ENCODE peak calls at places on chromosomes 2 and 18, in four cellular contexts. One of them, this sample, is unnamed.

GRCh38 chr2:47899915-47900314 is 6.4 kb downstream of the FBXO11 start:
- DNase-seq in stimulated activated CD4-positive, alpha-beta T cell treated with anti-CD3 and anti-CD28 coated beads, Interleukin-1b, Interleukin-23, amount 100 ng/mL, for 24 hours: no peak
- DNase-seq in NCI-H1930: no peak
- DNase-seq in endodermal cell: no peak
- DNase-seq in this sample: no peak

GRCh38 chr2:239165206-239165831 is 235.5 kb downstream of the HDAC4 start:
- DNase-seq in NCI-H1930: no peak
- DNase-seq in endodermal cell: peak
- DNase-seq in stimulated activated CD4-positive, alpha-beta T cell treated with anti-CD3 and anti-CD28 coated beads, Interleukin-1b, Interleukin-23, amount 100 ng/mL, for 24 hours: no peak
- DNase-seq in this sample: no peak

GRCh38 chr18:53698907-53699306 is 525.6 kb downstream of the MBD2 start:
- DNase-seq in stimulated activated CD4-positive, alpha-beta T cell treated with anti-CD3 and anti-CD28 coated beads, Interleukin-1b, Interleukin-23, amount 100 ng/mL, for 24 hours: no peak
- DNase-seq in NCI-H1930: no peak
- DNase-seq in endodermal cell: peak
- DNase-seq in this sample: no peak

GRCh38 chr2:19623488-19623887 is 265.1 kb upstream of the OSR1 start:
- DNase-seq in stimulated activated CD4-positive, alpha-beta T cell treated with anti-CD3 and anti-CD28 coated beads, Interleukin-1b, Interleukin-23, amount 100 ng/mL, for 24 hours: no peak
- DNase-seq in NCI-H1930: no peak
- DNase-seq in endodermal cell: no peak
- DNase-seq in this sample: peak

GRCh38 chr18:57776767-57777166 is 26.3 kb downstream of the ATP8B1 start:
- DNase-seq in stimulated activated CD4-positive, alpha-beta T cell treated with anti-CD3 and anti-CD28 coated beads, Interleukin-1b, Interleukin-23, amount 100 ng/mL, for 24 hours: no peak
- DNase-seq in NCI-H1930: no peak
- DNase-seq in endodermal cell: no peak
- DNase-seq in this sample: no peak

GRCh38 chr2:218229239-218229638 is 12.2 kb downstream of the ARPC2 start:
- DNase-seq in endodermal cell: no peak
- DNase-seq in NCI-H1930: no peak
- DNase-seq in stimulated activated CD4-positive, alpha-beta T cell treated with anti-CD3 and anti-CD28 coated beads, Interleukin-1b, Interleukin-23, amount 100 ng/mL, for 24 hours: no peak
- DNase-seq in this sample: peak

GRCh38 chr18:58095251-58095650 is 51.2 kb downstream of the NEDD4L start:
- DNase-seq in NCI-H1930: no peak
- DNase-seq in endodermal cell: no peak
- DNase-seq in stimulated activated CD4-positive, alpha-beta T cell treated with anti-CD3 and anti-CD28 coated beads, Interleukin-1b, Interleukin-23, amount 100 ng/mL, for 24 hours: no peak
- DNase-seq in this sample: no peak

GRCh38 chr2:219090436-219090835 is 29.7 kb upstream of the IHH start:
- DNase-seq in NCI-H1930: no peak
- DNase-seq in stimulated activated CD4-positive, alpha-beta T cell treated with anti-CD3 and anti-CD28 coated beads, Interleukin-1b, Interleukin-23, amount 100 ng/mL, for 24 hours: no peak
- DNase-seq in endodermal cell: peak
- DNase-seq in this sample: no peak

GRCh38 chr2:240129731-240130392 is 6.2 kb downstream of the COPS9 start:
- DNase-seq in endodermal cell: peak
- DNase-seq in stimulated activated CD4-positive, alpha-beta T cell treated with anti-CD3 and anti-CD28 coated beads, Interleukin-1b, Interleukin-23, amount 100 ng/mL, for 24 hours: no peak
- DNase-seq in NCI-H1930: no peak
- DNase-seq in this sample: no peak

GRCh38 chr2:127208313-127208712 is 11.8 kb downstream of the CYP27C1 start:
- DNase-seq in endodermal cell: peak
- DNase-seq in stimulated activated CD4-positive, alpha-beta T cell treated with anti-CD3 and anti-CD28 coated beads, Interleukin-1b, Interleukin-23, amount 100 ng/mL, for 24 hours: no peak
- DNase-seq in NCI-H1930: no peak
- DNase-seq in this sample: peak